ENCODE peak calls at places on chromosome 17, in nine cellular contexts. I, T, S, F, W, Q, D, R and L are unnamed samples.

GRCh38 chr17:8818047-8818446 is 18.9 kb upstream of the MFSD6L start:
- DNase-seq in I (no peak), T (no peak), S (no peak), R (no peak), F (no peak), D (no peak), Q (peak; percentile 32), W (no peak), L (no peak)

GRCh38 chr17:65786479-65786878 is 225.0 kb upstream of the AXIN2 start:
- DNase-seq in Q (no peak), T (no peak), W (no peak), D (no peak), F (no peak), I (no peak), S (no peak), R (no peak), L (no peak)

GRCh38 chr17:62724398-62725146 is 83.5 kb downstream of the MARCHF10 start:
- DNase-seq in I (peak; percentile 40), T (no peak), S (no peak), W (no peak), D (no peak), R (peak; percentile 89), Q (peak; percentile 12), F (peak; percentile 44), L (peak; percentile 74)

GRCh38 chr17:64150237-64151015 is 20.5 kb upstream of the ERN1 start:
- DNase-seq in I (peak; percentile 41), W (no peak), S (peak; percentile 76), T (peak; percentile 40), D (no peak), Q (no peak), R (no peak), F (no peak), L (peak; percentile 55)

GRCh38 chr17:44863254-44863918 is 15.7 kb downstream of the HIGD1B start:
- DNase-seq in R (no peak), S (no peak), F (no peak), Q (no peak), T (no peak), I (no peak), D (no peak), W (no peak), L (no peak)

GRCh38 chr17:83110755-83111154 is 31.3 kb downstream of the METRNL start:
- DNase-seq in R (no peak), F (peak; percentile 46), D (no peak), T (no peak), I (no peak), W (no peak), S (no peak), Q (peak; percentile 79), L (no peak)

GRCh38 chr17:39972271-39972670 is 8.3 kb upstream of the PSMD3 start:
- DNase-seq in F (peak; percentile 35), R (no peak), T (no peak), D (no peak), I (no peak), W (no peak), Q (no peak), S (no peak), L (no peak)

GRCh38 chr17:63985387-63986140 is 12.6 kb upstream of the PRR29 start:
- DNase-seq in R (no peak), I (no peak), D (no peak), F (no peak), W (no peak), Q (no peak), T (no peak), S (no peak), L (no peak)

GRCh38 chr17:72249441-72249840 is 128.6 kb downstream of the SOX9 start:
- DNase-seq in I (no peak), D (no peak), T (no peak), W (no peak), R (no peak), Q (no peak), F (no peak), S (no peak), L (no peak)

GRCh38 chr17:80782536-80783427 is 208.9 kb upstream of the CHMP6 start:
- DNase-seq in S (no peak), Q (peak; percentile 90), I (no peak), R (no peak), T (no peak), W (no peak), F (peak; percentile 59), D (no peak), L (no peak)

GRCh38 chr17:43431741-43432523 is 33.1 kb downstream of the ARL4D start:
- DNase-seq in F (peak; percentile 37), Q (peak; percentile 75), R (no peak), W (peak; percentile 64), S (no peak), I (no peak), D (no peak), T (peak; percentile 48), L (no peak)

GRCh38 chr17:78168906-78169793 is 769 bp downstream of the SYNGR2 start:
- DNase-seq in R (peak; percentile 89), S (peak; percentile 82), T (peak; percentile 38), W (peak; percentile 46), F (peak; percentile 33), D (peak; percentile 68), I (no peak), Q (no peak), L (peak; percentile 55)

GRCh38 chr17:57612202-57613071 is 132.7 kb downstream of the CCDC182 start:
- DNase-seq in W (no peak), R (no peak), T (no peak), F (no peak), S (peak; percentile 13), D (no peak), I (no peak), Q (no peak), L (no peak)

GRCh38 chr17:35799942-35800341 is 4.5 kb upstream of the MMP28 start:
- DNase-seq in F (no peak), R (peak; percentile 79), I (peak; percentile 88), W (peak; percentile 77), D (peak; percentile 80), S (peak; percentile 86), T (no peak), Q (peak; percentile 94), L (no peak)

GRCh38 chr17:81489012-81489968 is 23.3 kb downstream of the ACTG1 start:
- DNase-seq in I (no peak), R (peak; percentile 75), F (no peak), T (no peak), Q (no peak), D (no peak), W (no peak), S (no peak), L (no peak)

GRCh38 chr17:79465011-79466006 is 145.5 kb downstream of the RBFOX3 start:
- DNase-seq in W (no peak), Q (no peak), S (no peak), T (no peak), D (no peak), I (no peak), F (no peak), R (no peak), L (no peak)

GRCh38 chr17:81519284-81520020 is 6.9 kb upstream of the ACTG1 start:
- DNase-seq in T (no peak), I (no peak), F (no peak), D (no peak), R (peak; percentile 93), S (peak; percentile 79), W (peak; percentile 47), Q (no peak), L (peak; percentile 86)

GRCh38 chr17:31880311-31880710 is 21.2 kb downstream of the UTP6 start:
- DNase-seq in T (no peak), I (no peak), Q (no peak), S (no peak), R (no peak), F (no peak), D (no peak), W (no peak), L (no peak)

GRCh38 chr17:11943759-11944347 is 53.4 kb downstream of the ZNF18 start:
- DNase-seq in R (no peak), W (no peak), D (no peak), Q (no peak), S (no peak), T (no peak), F (no peak), I (no peak), L (no peak)

GRCh38 chr17:5499790-5500189 is 13.4 kb downstream of the MIS12 start:
- DNase-seq in S (peak; percentile 17), W (peak; percentile 24), I (no peak), F (no peak), D (no peak), T (no peak), R (no peak), Q (no peak), L (no peak)

GRCh38 chr17:30151471-30151870 is 34.9 kb downstream of the NSRP1 start:
- DNase-seq in D (no peak), R (no peak), I (no peak), F (no peak), Q (no peak), W (no peak), T (no peak), S (no peak), L (no peak)
- TF ChIP-seq POLR2A in D (no peak), R (no peak), I (no peak), F (no peak), Q (no peak), W (no peak), T (no peak), S (no peak), L (no peak)

DNA sequence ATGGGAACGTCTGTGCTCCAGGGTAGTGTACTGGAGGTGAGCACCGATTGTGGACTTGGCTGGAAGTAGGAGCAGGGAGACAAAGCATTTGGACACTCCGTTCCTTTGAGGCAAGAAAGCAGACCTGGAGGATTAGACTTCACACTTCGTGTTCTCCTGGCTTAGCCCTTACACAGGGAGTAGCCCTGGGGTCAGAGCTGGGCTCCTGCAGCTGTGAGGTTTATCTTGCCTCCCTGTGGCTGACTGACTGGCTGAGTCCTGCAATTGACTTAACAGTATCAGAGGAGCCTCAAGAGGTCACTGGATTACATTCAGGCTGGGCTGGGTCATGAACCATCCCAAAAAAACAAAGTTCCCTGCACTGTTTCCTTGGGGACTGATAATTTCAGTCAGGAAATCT is 37.1 kb downstream of the MPRIP start:
- DNase-seq in F (no peak), D (no peak), R (no peak), Q (peak; percentile 38), I (no peak), T (no peak), S (no peak), W (peak; percentile 15), L (peak; percentile 40)
- H3K27ac ChIP-seq in F (no peak overlapping the region), D (no peak overlapping the region), R (no peak overlapping the region), Q (no peak overlapping the region), I (peak overlapping the region; percentile 78), T (peak overlapping the region; percentile 1), S (peak overlapping the region; percentile 47), W (peak overlapping the region; percentile 60), L (peak overlapping the region; percentile 81)

DNA sequence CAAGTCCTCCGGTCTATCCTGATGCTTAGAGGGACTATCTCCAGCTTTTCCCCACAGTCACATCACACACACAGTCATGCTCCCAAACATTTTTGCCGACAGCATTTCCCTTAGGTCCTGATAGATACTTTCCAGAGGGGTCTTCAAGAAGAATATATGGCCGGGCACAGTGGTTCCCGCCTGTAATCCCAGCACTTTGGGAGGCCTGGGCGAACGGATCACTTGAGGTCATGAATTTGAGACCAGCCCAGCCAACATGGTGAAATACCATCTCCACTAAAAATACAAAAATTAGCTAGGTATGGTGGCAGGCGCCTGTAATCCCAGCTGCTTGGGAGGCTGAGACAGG is 4.3 kb upstream of the GIP start:
- DNase-seq in Q (no peak), F (no peak), R (no peak), W (no peak), I (no peak), D (no peak), S (no peak), T (no peak), L (no peak)
- H3K4me3 ChIP-seq in Q (no peak overlapping the region), F (no peak overlapping the region), R (no peak overlapping the region), W (no peak overlapping the region), I (no peak overlapping the region), D (no peak overlapping the region), S (no peak overlapping the region), T (no peak overlapping the region), L (no peak overlapping the region)

GRCh38 chr17:29177871-29178749 is 2.1 kb downstream of the MYO18A start:
- DNase-seq in W (no peak), D (no peak), Q (no peak), R (no peak), F (no peak), I (no peak), S (peak; percentile 65), T (no peak), L (peak; percentile 83)
- TF ChIP-seq POLR2A in W (no peak), D (no peak), Q (no peak), R (no peak), F (no peak), I (no peak), S (no peak), T (no peak), L (peak; percentile 63)